ENCODE peak calls at places on chromosomes 12 and 14, in five cellular contexts. Q, K, S, L and C are unnamed samples.

GRCh38 chr12:101763246-101763931 is 24.1 kb upstream of the SYCP3 start:
- DNase-seq in Q (peak; percentile 54), K (no peak), S (no peak), L (no peak), C (no peak)

GRCh38 chr14:86257973-86258372 is 728.0 kb downstream of the FLRT2 start:
- DNase-seq in Q (no peak), K (no peak), S (no peak), L (no peak), C (no peak)

GRCh38 chr14:99943620-99944019 is 121.6 kb upstream of the EVL start:
- DNase-seq in Q (no peak), K (peak; percentile 33), S (no peak), L (no peak), C (no peak)

GRCh38 chr12:125079943-125080645 is 14.9 kb downstream of the AACS start:
- DNase-seq in Q (no peak), K (no peak), S (no peak), L (no peak), C (no peak)

GRCh38 chr12:122203968-122204828 is 689 bp downstream of the B3GNT4 start:
- DNase-seq in Q (no peak), K (no peak), S (no peak), L (no peak), C (no peak)

GRCh38 chr14:100327128-100327527 is 4.0 kb downstream of the SLC25A47 start:
- DNase-seq in Q (no peak), K (no peak), S (no peak), L (no peak), C (no peak)

GRCh38 chr14:35197015-35197414 is 74.7 kb downstream of the PRORP start:
- DNase-seq in Q (no peak), K (no peak), S (no peak), L (peak; percentile 64), C (no peak)

GRCh38 chr12:54998958-54999510 is 14.5 kb upstream of the TESPA1 start:
- DNase-seq in Q (no peak), K (no peak), S (no peak), L (no peak), C (no peak)

GRCh38 chr14:91371990-91372375 is 45.6 kb downstream of the CCDC88C start:
- DNase-seq in Q (no peak), K (no peak), S (no peak), L (no peak), C (no peak)

GRCh38 chr14:91374897-91375747 is 42.5 kb downstream of the CCDC88C start:
- DNase-seq in Q (no peak), K (no peak), S (peak; percentile 67), L (no peak), C (no peak)

GRCh38 chr14:91374287-91374880 is 43.2 kb downstream of the CCDC88C start:
- DNase-seq in Q (no peak), K (no peak), S (no peak), L (no peak), C (no peak)

GRCh38 chr14:91372680-91373495 is 44.7 kb downstream of the CCDC88C start:
- DNase-seq in Q (no peak), K (no peak), S (peak; percentile 77), L (no peak), C (no peak)

GRCh38 chr14:91373591-91374245 is 43.9 kb downstream of the CCDC88C start:
- DNase-seq in Q (no peak), K (no peak), S (peak; percentile 73), L (no peak), C (peak; percentile 61)
- H3K27ac ChIP-seq in Q (no peak overlapping the region), K (no peak overlapping the region), S (peak overlapping the region; percentile 76), L (no peak overlapping the region), C (peak overlapping the region; percentile 72)

GRCh38 chr12:94041833-94042232 is 106.5 kb upstream of the PLXNC1 start:
- DNase-seq in Q (no peak), K (no peak), S (no peak), L (no peak), C (no peak)

GRCh38 chr12:94037444-94037843 is 110.9 kb upstream of the PLXNC1 start:
- DNase-seq in Q (no peak), K (no peak), S (no peak), L (no peak), C (no peak)

GRCh38 chr12:94039914-94040313 is 108.5 kb upstream of the PLXNC1 start:
- DNase-seq in Q (no peak), K (no peak), S (no peak), L (no peak), C (no peak)

GRCh38 chr12:94038605-94039004 is 109.8 kb upstream of the PLXNC1 start:
- DNase-seq in Q (no peak), K (no peak), S (no peak), L (no peak), C (no peak)

GRCh38 chr12:94039199-94039840 is 109.1 kb upstream of the PLXNC1 start:
- DNase-seq in Q (no peak), K (no peak), S (no peak), L (no peak), C (no peak)
- H3K4me3 ChIP-seq in Q (no peak overlapping the region), K (no peak overlapping the region), S (no peak overlapping the region), L (no peak overlapping the region), C (no peak overlapping the region)

GRCh38 chr12:56722832-56723231 is 2.3 kb downstream of the NACA start:
- DNase-seq in Q (no peak), K (no peak), S (no peak), L (no peak), C (no peak)

GRCh38 chr12:56721721-56722120 is 3.4 kb downstream of the NACA start:
- DNase-seq in Q (no peak), K (no peak), S (no peak), L (no peak), C (no peak)

GRCh38 chr12:56723889-56724659 is 1.0 kb downstream of the NACA start:
- DNase-seq in Q (no peak), K (peak; percentile 93), S (peak; percentile 25), L (peak; percentile 78), C (no peak)

GRCh38 chr12:56724660-56724988 is 475 bp downstream of the NACA start:
- DNase-seq in Q (no peak), K (no peak), S (no peak), L (no peak), C (no peak)

DNA sequence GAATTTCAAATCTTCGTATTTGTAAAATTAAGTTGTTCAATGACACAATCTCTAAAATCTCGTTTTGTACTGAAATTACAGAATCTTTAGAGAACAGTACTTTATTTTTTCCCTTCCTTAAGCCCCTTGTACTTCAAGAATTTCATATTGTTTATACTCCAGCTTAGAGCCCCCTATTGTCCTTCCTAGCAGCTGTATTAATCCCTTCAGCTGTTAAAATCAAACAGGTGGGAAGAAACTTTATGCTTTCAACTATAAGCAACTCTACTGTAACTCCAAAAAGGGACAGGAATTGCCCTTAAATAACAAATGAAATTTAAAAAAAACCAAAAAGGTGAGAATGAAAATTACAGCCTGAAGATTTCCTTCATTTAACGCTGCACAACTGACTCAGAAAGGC is 1.7 kb downstream of the NACA start:
- DNase-seq in Q (no peak), K (no peak), S (no peak), L (no peak), C (no peak)
- H3K4me1 ChIP-seq in Q (no peaks in the 10 kb centered on the region), K (no peaks in the 10 kb centered on the region), S (peaks cover 71% of the 10 kb centered on the region), L (peaks cover 7% of the 10 kb centered on the region), C (peaks cover 54% of the 10 kb centered on the region)

GRCh38 chr12:46436741-46437140 is 64.2 kb upstream of the SLC38A2 start:
- DNase-seq in Q (no peak), K (no peak), S (no peak), L (no peak), C (no peak)

GRCh38 chr12:46437411-46437810 is 64.8 kb upstream of the SLC38A2 start:
- DNase-seq in Q (no peak), K (no peak), S (no peak), L (no peak), C (no peak)

GRCh38 chr12:46438256-46438655 is 65.7 kb upstream of the SLC38A2 start:
- DNase-seq in Q (no peak), K (no peak), S (no peak), L (no peak), C (no peak)

GRCh38 chr12:46439793-46440511 is 67.4 kb upstream of the SLC38A2 start:
- DNase-seq in Q (no peak), K (no peak), S (no peak), L (peak; percentile 34), C (no peak)

GRCh38 chr12:46438719-46439319 is 66.2 kb upstream of the SLC38A2 start:
- DNase-seq in Q (no peak), K (no peak), S (no peak), L (no peak), C (no peak)
- H3K27ac ChIP-seq in Q (no peak overlapping the region), K (no peak overlapping the region), S (no peak overlapping the region), L (no peak overlapping the region), C (no peak overlapping the region)

DNA sequence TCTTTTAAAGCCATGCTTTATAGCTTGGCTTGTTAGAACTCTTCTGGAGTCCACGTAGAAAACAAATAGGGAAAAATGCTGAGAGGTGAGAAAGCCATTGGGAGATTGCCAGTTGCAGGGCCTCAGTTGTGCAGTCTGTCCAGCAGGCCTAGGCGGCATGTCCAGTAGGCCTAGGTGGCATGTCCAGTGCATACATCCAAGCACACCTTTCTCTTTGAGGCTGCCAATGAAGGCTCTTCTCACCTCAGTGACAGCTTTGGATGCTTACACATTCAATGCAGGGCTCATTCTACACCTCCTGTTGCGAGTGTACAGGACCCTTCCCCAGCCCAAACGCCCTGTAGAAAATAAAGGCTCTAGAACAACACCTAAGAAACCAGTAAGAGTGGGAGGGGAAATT is 13.1 kb downstream of the CDK2AP1 start:
- DNase-seq in Q (no peak), K (no peak), S (no peak), L (no peak), C (no peak)
- H3K4me3 ChIP-seq in Q (no peak overlapping the region), K (no peak overlapping the region), S (no peak overlapping the region), L (no peak overlapping the region), C (no peak overlapping the region)